ENCODE peak calls at places on chromosomes 16 and 17, in nine cellular contexts. E, J, F, Q, K, S, M, V and B are unnamed samples.
A peak's percentile ranks its signal among the peaks of the same experiment; 100 is the strongest.

GRCh38 chr17:62064791-62065563 is at the start of gene MED13:
- DNase-seq in E (peak; percentile 80), J (peak; percentile 33), F (peak; percentile 72), Q (no peak), K (peak; percentile 59), S (peak; percentile 73), M (peak; percentile 50), V (peak; percentile 62), B (no peak)

GRCh38 chr17:44279586-44280344 is 11.8 kb upstream of the SLC4A1 start:
- DNase-seq in E (peak; percentile 91), J (no peak), F (peak; percentile 74), Q (no peak), K (peak; percentile 89), S (peak; percentile 86), M (peak; percentile 15), V (no peak), B (no peak)

GRCh38 chr17:77107506-77108433 is 33.0 kb upstream of the SEC14L1 start:
- DNase-seq in E (no peak), J (no peak), F (no peak), Q (no peak), K (no peak), S (no peak), M (no peak), V (no peak), B (no peak)

GRCh38 chr17:70622382-70623260 is 453.3 kb downstream of the KCNJ2 start:
- DNase-seq in E (no peak), J (peak; percentile 56), F (peak; percentile 25), Q (no peak), K (peak; percentile 68), S (peak; percentile 49), M (no peak), V (no peak), B (no peak)

GRCh38 chr16:57028086-57028485 is 38.7 kb downstream of the NLRC5 start:
- DNase-seq in E (no peak), J (no peak), F (no peak), Q (peak; percentile 72), K (peak; percentile 35), S (no peak), M (no peak), V (no peak), B (peak; percentile 8)

GRCh38 chr17:7222093-7222971 is 2.6 kb downstream of the ACADVL start:
- DNase-seq in E (no peak), J (no peak), F (peak; percentile 14), Q (no peak), K (no peak), S (no peak), M (no peak), V (no peak), B (no peak)

GRCh38 chr17:67239597-67239996 is 5.4 kb downstream of the HELZ start:
- DNase-seq in E (no peak), J (no peak), F (no peak), Q (no peak), K (no peak), S (no peak), M (no peak), V (no peak), B (no peak)

GRCh38 chr16:55222436-55222835 is 101.6 kb upstream of the IRX6 start:
- DNase-seq in E (no peak), J (no peak), F (no peak), Q (no peak), K (no peak), S (no peak), M (no peak), V (no peak), B (no peak)

GRCh38 chr17:52145496-52145895 is 13.0 kb downstream of the CA10 start:
- DNase-seq in E (no peak), J (no peak), F (no peak), Q (no peak), K (peak; percentile 65), S (no peak), M (no peak), V (no peak), B (no peak)

GRCh38 chr17:62840871-62841270 is 32.8 kb upstream of the MARCHF10 start:
- DNase-seq in E (no peak), J (no peak), F (no peak), Q (no peak), K (no peak), S (no peak), M (no peak), V (no peak), B (no peak)

GRCh38 chr17:4504188-4504587 is 5.5 kb downstream of the SPNS2 start:
- DNase-seq in E (no peak), J (no peak), F (no peak), Q (no peak), K (no peak), S (no peak), M (no peak), V (no peak), B (no peak)

GRCh38 chr16:35193956-35194355 is 1734.5 kb downstream of the TP53TG3F start:
- DNase-seq in E (no peak), J (no peak), F (no peak), Q (no peak), K (no peak), S (no peak), M (no peak), V (no peak), B (no peak)

GRCh38 chr16:12092347-12092882 is 115.9 kb downstream of the SNX29 start:
- DNase-seq in E (peak; percentile 21), J (no peak), F (no peak), Q (no peak), K (no peak), S (no peak), M (no peak), V (no peak), B (no peak)

GRCh38 chr16:85856054-85856453 is 42.9 kb upstream of the IRF8 start:
- DNase-seq in E (no peak), J (no peak), F (no peak), Q (no peak), K (no peak), S (no peak), M (no peak), V (no peak), B (no peak)

GRCh38 chr17:28357061-28357900 is at the start of gene POLDIP2:
- DNase-seq in E (peak; percentile 96), J (peak; percentile 88), F (peak; percentile 96), Q (no peak), K (peak; percentile 97), S (peak; percentile 96), M (peak; percentile 94), V (peak; percentile 92), B (peak; percentile 82)

GRCh38 chr17:11264183-11264871 is 23.3 kb downstream of the SHISA6 start:
- DNase-seq in E (no peak), J (no peak), F (no peak), Q (no peak), K (peak; percentile 47), S (no peak), M (no peak), V (no peak), B (no peak)

GRCh38 chr17:2682304-2682938 is 29.1 kb downstream of the CLUH start:
- DNase-seq in E (no peak), J (no peak), F (no peak), Q (no peak), K (no peak), S (no peak), M (no peak), V (no peak), B (no peak)
- H3K36me3 ChIP-seq in E (no peaks in the 10 kb centered on the region), J (peaks cover 22% of the 10 kb centered on the region), F (no peaks in the 10 kb centered on the region), Q (peaks cover 22% of the 10 kb centered on the region), K (peaks cover 7% of the 10 kb centered on the region), S (peaks cover 76% of the 10 kb centered on the region), M (peaks cover 16% of the 10 kb centered on the region), V (peaks cover 38% of the 10 kb centered on the region), B (peaks cover 45% of the 10 kb centered on the region)

DNA sequence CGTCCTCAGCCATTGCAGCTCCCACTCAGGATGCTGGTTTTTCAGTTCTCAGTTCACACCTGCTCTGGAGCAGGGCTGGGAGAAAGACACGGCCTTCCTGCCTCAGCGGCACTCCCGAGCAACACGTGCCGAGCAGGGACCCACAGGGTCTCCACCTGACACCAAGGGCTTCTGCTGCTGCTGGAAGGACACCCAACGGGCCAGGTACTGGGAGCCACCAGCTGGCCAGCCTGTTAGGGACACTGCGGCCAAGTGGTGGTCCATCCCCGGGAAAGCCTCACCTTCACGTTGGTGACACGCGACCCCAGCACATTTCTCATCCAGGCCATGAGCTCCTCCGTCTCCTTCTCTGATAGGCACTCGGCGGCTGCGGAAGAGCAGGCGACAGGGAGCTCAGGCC is 8.1 kb downstream of the DNASE1 start:
- DNase-seq in E (no peak), J (no peak), F (no peak), Q (no peak), K (no peak), S (no peak), M (no peak), V (no peak), B (no peak)
- H3K36me3 ChIP-seq in E (no peaks in the 10 kb centered on the region), J (peaks cover 54% of the 10 kb centered on the region), F (peaks cover 7% of the 10 kb centered on the region), Q (peaks cover 23% of the 10 kb centered on the region), K (peaks cover 17% of the 10 kb centered on the region), S (peaks cover 85% of the 10 kb centered on the region), M (no peaks in the 10 kb centered on the region), V (peaks cover 52% of the 10 kb centered on the region), B (peaks cover 89% of the 10 kb centered on the region)

GRCh38 chr17:48555616-48556533 is 11.0 kb upstream of the HOXB2 start:
- DNase-seq in E (no peak), J (no peak), F (no peak), Q (no peak), K (no peak), S (no peak), M (no peak), V (no peak), B (no peak)
- H3K36me3 ChIP-seq in E (no peaks in the 10 kb centered on the region), J (no peaks in the 10 kb centered on the region), F (no peaks in the 10 kb centered on the region), Q (peaks cover 3% of the 10 kb centered on the region), K (no peaks in the 10 kb centered on the region), S (no peaks in the 10 kb centered on the region), M (no peaks in the 10 kb centered on the region), V (no peaks in the 10 kb centered on the region), B (no peaks in the 10 kb centered on the region)

GRCh38 chr17:75535871-75536270 is 10.4 kb downstream of the LLGL2 start:
- DNase-seq in E (no peak), J (no peak), F (no peak), Q (no peak), K (no peak), S (no peak), M (no peak), V (no peak), B (no peak)

GRCh38 chr17:75535119-75535537 is 9.6 kb downstream of the LLGL2 start:
- DNase-seq in E (no peak), J (no peak), F (no peak), Q (no peak), K (no peak), S (no peak), M (no peak), V (peak; percentile 26), B (no peak)

GRCh38 chr17:75540923-75541503 is 15.5 kb downstream of the LLGL2 start:
- DNase-seq in E (no peak), J (no peak), F (no peak), Q (no peak), K (no peak), S (no peak), M (no peak), V (no peak), B (no peak)

GRCh38 chr17:75539969-75540729 is 14.7 kb downstream of the LLGL2 start:
- DNase-seq in E (no peak), J (no peak), F (no peak), Q (no peak), K (no peak), S (no peak), M (no peak), V (no peak), B (no peak)

DNA sequence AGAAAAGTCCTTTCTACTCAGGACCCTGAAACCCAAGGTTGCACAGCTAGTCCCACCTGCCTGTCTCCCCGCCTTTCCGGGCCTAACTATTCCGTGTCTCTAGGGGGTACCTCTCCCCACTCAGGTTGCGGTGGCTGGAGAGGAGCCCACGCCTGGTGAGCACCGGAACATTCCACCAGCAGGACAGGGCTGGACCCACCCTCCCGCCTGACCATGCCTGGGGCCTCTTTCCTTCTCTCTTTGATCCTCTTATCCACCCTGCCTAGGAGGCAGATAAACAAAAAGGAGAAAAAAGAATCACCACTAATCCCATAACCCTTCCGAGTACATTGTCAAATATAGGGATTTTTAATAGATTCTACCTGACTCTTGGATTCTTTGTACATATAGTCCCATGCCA is 10.9 kb downstream of the LLGL2 start:
- DNase-seq in E (no peak), J (no peak), F (no peak), Q (no peak), K (no peak), S (no peak), M (no peak), V (no peak), B (no peak)
- H3K36me3 ChIP-seq in E (no peaks in the 10 kb centered on the region), J (no peaks in the 10 kb centered on the region), F (no peaks in the 10 kb centered on the region), Q (peaks cover 3% of the 10 kb centered on the region), K (no peaks in the 10 kb centered on the region), S (no peaks in the 10 kb centered on the region), M (no peaks in the 10 kb centered on the region), V (no peaks in the 10 kb centered on the region), B (peaks cover 20% of the 10 kb centered on the region)